ENCODE peak calls at places on chromosome 6, in nine cellular contexts. H is GM23248; C is AG08395; G is SK-N-DZ; Y is NCI-H2081; N is left ventricle myocardium inferior; U is fibroblast of mammary gland; O is activated naive CD4-positive, alpha-beta T cell treated with Interleukin-2 at 50 U/mL for 16 hours; V is A172. S is an unnamed sample.

GRCh38 chr6:132690678-132691077 is 23.2 kb downstream of the VNN1 start:
- DNase-seq in U (no peak), N (no peak), H (no peak), O (no peak), Y (no peak), C (no peak), V (no peak), G (no peak), S (no peak)

GRCh38 chr6:44906761-44907160 is 421.4 kb upstream of the RUNX2 start:
- DNase-seq in U (no peak), V (no peak), O (no peak), N (no peak), H (no peak), G (no peak), C (no peak), Y (no peak), S (no peak)

GRCh38 chr6:132934496-132934895 is 120.1 kb downstream of the RPS12 start:
- DNase-seq in H (peak), Y (no peak), N (no peak), U (peak), C (no peak), O (no peak), V (peak), G (no peak), S (no peak)

GRCh38 chr6:145137425-145137824 is 597.9 kb downstream of the EPM2A start:
- DNase-seq in C (peak), V (peak), Y (no peak), H (peak), G (no peak), U (peak), N (no peak), O (no peak), S (no peak)

GRCh38 chr6:100761841-100762240 is 119.3 kb downstream of the ASCC3 start:
- DNase-seq in O (no peak), G (no peak), V (no peak), H (no peak), N (no peak), Y (no peak), C (no peak), U (no peak), S (no peak)

GRCh38 chr6:33199687-33200233 is 705 bp downstream of the RXRB start:
- DNase-seq in V (peak), Y (peak), G (peak), U (peak), C (peak), N (peak), H (peak), O (peak), S (peak)

GRCh38 chr6:34560366-34561226 is 4.5 kb upstream of the SPDEF start:
- DNase-seq in Y (peak), O (no peak), H (peak), N (peak), C (peak), U (peak), G (peak), V (peak), S (no peak)

GRCh38 chr6:1390805-1391511 is 1.6 kb downstream of the FOXF2 start:
- DNase-seq in Y (no peak), G (no peak), V (no peak), O (no peak), N (no peak), U (peak), H (peak), C (peak), S (no peak)

GRCh38 chr6:111894951-111895350 is 21.7 kb upstream of the FYN start:
- DNase-seq in O (no peak), C (no peak), U (no peak), V (no peak), N (no peak), H (peak), Y (no peak), G (no peak), S (no peak)

GRCh38 chr6:19831358-19831757 is 5.8 kb upstream of the ID4 start:
- DNase-seq in Y (no peak), O (no peak), V (no peak), U (no peak), H (no peak), C (no peak), N (no peak), G (no peak), S (no peak)

GRCh38 chr6:120468486-120468885 is 865.8 kb downstream of the TBC1D32 start:
- DNase-seq in U (no peak), Y (no peak), H (no peak), G (no peak), C (no peak), N (no peak), O (no peak), V (no peak), S (no peak)

GRCh38 chr6:34523441-34524206 is 32.5 kb downstream of the SPDEF start:
- DNase-seq in O (no peak), C (no peak), G (no peak), N (peak), Y (no peak), U (no peak), H (no peak), V (no peak), S (no peak)

GRCh38 chr6:30615958-30616810 is 859 bp downstream of the PPP1R10 start:
- DNase-seq in N (no peak), U (peak), V (peak), G (peak), Y (peak), H (peak), O (peak), C (no peak), S (no peak)

GRCh38 chr6:44567406-44567805 is 179.9 kb downstream of the CDC5L start:
- DNase-seq in G (no peak), O (no peak), Y (no peak), V (no peak), C (no peak), U (no peak), N (no peak), H (no peak), S (no peak)

GRCh38 chr6:92967352-92967751 is 452.0 kb downstream of the EPHA7 start:
- DNase-seq in N (no peak), U (no peak), O (no peak), G (no peak), V (no peak), C (no peak), Y (peak), H (no peak), S (no peak)

GRCh38 chr6:144417686-144418085 is 132.6 kb downstream of the UTRN start:
- DNase-seq in O (no peak), U (peak), G (no peak), Y (no peak), V (no peak), H (peak), N (no peak), C (no peak), S (no peak)

GRCh38 chr6:26017567-26017966 is 55.0 kb downstream of the TRIM38 start:
- DNase-seq in U (peak), G (no peak), C (peak), Y (no peak), O (peak), N (peak), H (peak), V (no peak), S (peak)

GRCh38 chr6:56652994-56653393 is 10.3 kb upstream of the DST start:
- DNase-seq in V (peak), G (no peak), Y (peak), N (no peak), C (peak), H (peak), U (peak), O (no peak), S (peak)

GRCh38 chr6:142822882-142823578 is 121.9 kb downstream of the HIVEP2 start:
- DNase-seq in O (no peak), G (peak), U (no peak), N (no peak), C (no peak), H (no peak), V (no peak), Y (no peak), S (no peak)

GRCh38 chr6:134034951-134035822 is 17.2 kb downstream of the SLC2A12 start:
- DNase-seq in N (no peak), G (no peak), O (no peak), V (peak), U (no peak), H (peak), C (no peak), Y (no peak), S (no peak)

GRCh38 chr6:46505693-46506512 is 14.7 kb upstream of the RCAN2 start:
- DNase-seq in Y (no peak), V (no peak), O (no peak), H (no peak), N (peak), C (no peak), G (no peak), U (no peak), S (no peak)

GRCh38 chr6:147177286-147177685 is 26.9 kb upstream of the STXBP5 start:
- DNase-seq in Y (no peak), H (no peak), U (peak), G (no peak), O (no peak), V (peak), C (peak), N (no peak), S (no peak)

GRCh38 chr6:105805581-105806023 is 280.5 kb upstream of the PRDM1 start:
- DNase-seq in Y (no peak), C (no peak), G (no peak), O (no peak), U (peak), N (no peak), H (peak), V (peak), S (no peak)

GRCh38 chr6:136791296-136792065 is 796 bp downstream of the MAP3K5 start:
- DNase-seq in O (peak), N (peak), V (no peak), G (peak), C (no peak), H (peak), Y (peak), U (peak), S (no peak)

GRCh38 chr6:34248198-34248726 is 544 bp downstream of the SMIM29 start:
- DNase-seq in V (peak), G (peak), Y (peak), H (peak), U (peak), N (peak), C (peak), O (peak), S (no peak)

GRCh38 chr6:162177733-162178132 is 549.8 kb downstream of the PRKN start:
- DNase-seq in O (no peak), N (no peak), Y (peak), V (no peak), G (peak), C (peak), U (peak), H (peak), S (peak)

GRCh38 chr6:21201181-21201580 is 392.4 kb upstream of the SOX4 start:
- DNase-seq in U (no peak), O (no peak), G (no peak), V (no peak), C (no peak), N (no peak), H (no peak), Y (peak), S (no peak)

GRCh38 chr6:138692978-138693909 is 80.3 kb upstream of the CCDC28A start:
- DNase-seq in V (peak), O (peak), C (peak), N (peak), U (peak), G (no peak), H (peak), Y (peak), S (peak)

GRCh38 chr6:143556529-143556928 is 45.0 kb upstream of the FUCA2 start:
- DNase-seq in N (no peak), V (peak), C (peak), Y (no peak), H (peak), G (no peak), O (no peak), U (peak), S (peak)

GRCh38 chr6:40302856-40303449 is 284.2 kb downstream of the LRFN2 start:
- DNase-seq in Y (no peak), O (no peak), G (no peak), U (no peak), H (no peak), C (no peak), V (no peak), N (no peak), S (no peak)

GRCh38 chr6:22958677-22959076 is 389.3 kb downstream of the HDGFL1 start:
- DNase-seq in N (no peak), G (no peak), C (no peak), U (no peak), H (no peak), Y (no peak), V (no peak), O (no peak), S (no peak)

GRCh38 chr6:158707120-158707519 is 57.3 kb downstream of the SYTL3 start:
- DNase-seq in H (peak), C (peak), V (peak), Y (no peak), U (peak), N (peak), G (no peak), O (no peak), S (peak)

GRCh38 chr6:154218336-154218735 is 138.3 kb downstream of the IPCEF1 start:
- DNase-seq in G (no peak), U (no peak), Y (no peak), V (no peak), H (no peak), O (no peak), N (no peak), C (no peak), S (no peak)

GRCh38 chr6:96631248-96631647 is 68.3 kb downstream of the FHL5 start:
- DNase-seq in G (no peak), O (no peak), H (peak), C (no peak), V (no peak), N (no peak), U (peak), Y (no peak), S (no peak)

GRCh38 chr6:45590751-45591184 is 213.0 kb upstream of the SUPT3H start:
- DNase-seq in C (peak), N (no peak), U (peak), Y (no peak), H (no peak), G (no peak), O (no peak), V (peak), S (peak)

GRCh38 chr6:139779988-139780774 is 405.7 kb upstream of the CITED2 start:
- DNase-seq in C (no peak), H (no peak), V (no peak), U (no peak), N (no peak), O (no peak), Y (no peak), G (no peak), S (no peak)

GRCh38 chr6:25344827-25345226 is 65.7 kb downstream of the CARMIL1 start:
- DNase-seq in U (no peak), G (no peak), Y (no peak), O (no peak), C (no peak), V (no peak), H (no peak), N (no peak), S (no peak)

S was measured in HTR-8/SVneo.